ENCODE peak calls at places on chromosomes 16 and 17, in four cellular contexts. X, F, J and P are unnamed samples.

GRCh38 chr16:57062329-57062728 is 30.1 kb upstream of the CPNE2 start:
- DNase-seq in X (no peak), F (no peak), J (no peak), P (no peak)

GRCh38 chr17:36850794-36851193 is 86.5 kb upstream of the LHX1 start:
- DNase-seq in X (peak; percentile 9), F (no peak), J (peak; percentile 9), P (no peak)

GRCh38 chr17:76292567-76292966 is 15.5 kb downstream of the QRICH2 start:
- DNase-seq in X (no peak), F (no peak), J (no peak), P (no peak)

GRCh38 chr16:8887952-8888560 is 5.9 kb downstream of the LITAFD start:
- DNase-seq in X (no peak), F (no peak), J (peak; percentile 29), P (no peak)

GRCh38 chr17:30921544-30922196 is at the start of gene ADAP2:
- DNase-seq in X (no peak), F (no peak), J (no peak), P (no peak)

GRCh38 chr17:58276423-58276822 is 4.3 kb downstream of the MPO start:
- DNase-seq in X (no peak), F (no peak), J (no peak), P (no peak)

GRCh38 chr16:80656731-80657150 is 115.9 kb downstream of the DYNLRB2 start:
- DNase-seq in X (peak; percentile 53), F (peak; percentile 11), J (no peak), P (no peak)

GRCh38 chr16:80804451-80805383 is at the start of gene CDYL2:
- DNase-seq in X (peak; percentile 62), F (no peak), J (no peak), P (no peak)

GRCh38 chr16:72788269-72788809 is 259.6 kb downstream of the ZFHX3 start:
- DNase-seq in X (no peak), F (no peak), J (no peak), P (no peak)

GRCh38 chr16:7471268-7471667 is 138.6 kb downstream of the RBFOX1 start:
- DNase-seq in X (no peak), F (no peak), J (no peak), P (no peak)

GRCh38 chr17:31283841-31284240 is 13.2 kb downstream of the OMG start:
- DNase-seq in X (no peak), F (no peak), J (no peak), P (no peak)

GRCh38 chr16:53212899-53213235 is 158.1 kb downstream of the CHD9 start:
- DNase-seq in X (no peak), F (no peak), J (no peak), P (no peak)

GRCh38 chr17:27456681-27457404 is 595 bp downstream of the KSR1 start:
- DNase-seq in X (no peak), F (no peak), J (no peak), P (no peak)

GRCh38 chr17:49798182-49798581 is 9.7 kb downstream of the KAT7 start:
- DNase-seq in X (no peak), F (no peak), J (no peak), P (no peak)

GRCh38 chr17:73641779-73642580 is 2.3 kb downstream of the SDK2 start:
- DNase-seq in X (no peak), F (no peak), J (no peak), P (no peak)

GRCh38 chr17:29784661-29785060 is 145.4 kb downstream of the SSH2 start:
- DNase-seq in X (no peak), F (no peak), J (no peak), P (no peak)

GRCh38 chr17:19248149-19248922 is 11.2 kb downstream of the EPN2 start:
- DNase-seq in X (no peak), F (no peak), J (no peak), P (no peak)

GRCh38 chr17:57902800-57903759 is 52.1 kb downstream of the CUEDC1 start:
- DNase-seq in X (no peak), F (no peak), J (peak; percentile 68), P (peak; percentile 62)

GRCh38 chr17:47193931-47194481 is 4.9 kb upstream of the CDC27 start:
- DNase-seq in X (no peak), F (no peak), J (no peak), P (no peak)

GRCh38 chr17:1058423-1059130 is 61.6 kb downstream of the TIMM22 start:
- DNase-seq in X (peak; percentile 61), F (peak; percentile 11), J (no peak), P (no peak)

GRCh38 chr17:39666601-39667261 is 1.5 kb upstream of the PNMT start:
- DNase-seq in X (no peak), F (no peak), J (no peak), P (no peak)

GRCh38 chr17:31510273-31511175 is 119.0 kb downstream of the RAB11FIP4 start:
- DNase-seq in X (no peak), F (no peak), J (no peak), P (no peak)

GRCh38 chr17:33121272-33121671 is 129.6 kb downstream of the SPACA3 start:
- DNase-seq in X (no peak), F (no peak), J (no peak), P (no peak)

GRCh38 chr17:77632619-77633018 is 325.9 kb upstream of the TNRC6C start:
- DNase-seq in X (no peak), F (no peak), J (no peak), P (no peak)

GRCh38 chr16:4689091-4689671 is 4.2 kb upstream of the NUDT16L1 start:
- DNase-seq in X (no peak), F (no peak), J (no peak), P (no peak)

GRCh38 chr16:70018254-70018653 is 67.1 kb downstream of the CLEC18A start:
- DNase-seq in X (peak; percentile 41), F (peak; percentile 4), J (no peak), P (no peak)

GRCh38 chr16:65062736-65063583 is 58.9 kb downstream of the CDH11 start:
- DNase-seq in X (no peak), F (no peak), J (peak; percentile 35), P (no peak)